ENCODE peak calls at places on chromosomes 11 and 22, in seven cellular contexts. One of them, this sample, is unnamed.

GRCh38 chr11:108364159-108364558 is 103.2 kb downstream of the C11orf65 start:
- DNase-seq in esophagus muscularis mucosa: no peak
- DNase-seq in NCI-H69: no peak
- DNase-seq in pulmonary artery endothelial cell: no peak
- DNase-seq in lower lobe of right lung: no peak
- DNase-seq in CD8-positive, alpha-beta T cell: no peak
- DNase-seq in neural crest cell: no peak
- DNase-seq in this sample: no peak

GRCh38 chr22:47154621-47155081 is 392.2 kb downstream of the TBC1D22A start:
- DNase-seq in neural crest cell: no peak
- DNase-seq in lower lobe of right lung: no peak
- DNase-seq in esophagus muscularis mucosa: no peak
- DNase-seq in NCI-H69: no peak
- DNase-seq in CD8-positive, alpha-beta T cell: no peak
- DNase-seq in pulmonary artery endothelial cell: peak; percentile 10
- DNase-seq in this sample: no peak

GRCh38 chr22:11627436-11627797 is 3900.6 kb upstream of the OR11H1 start:
- DNase-seq in CD8-positive, alpha-beta T cell: no peak
- DNase-seq in pulmonary artery endothelial cell: no peak
- DNase-seq in neural crest cell: no peak
- DNase-seq in NCI-H69: no peak
- DNase-seq in lower lobe of right lung: no peak
- DNase-seq in esophagus muscularis mucosa: no peak
- DNase-seq in this sample: no peak

GRCh38 chr11:120392791-120393190 is 56.6 kb downstream of the ARHGEF12 start:
- DNase-seq in neural crest cell: no peak
- DNase-seq in lower lobe of right lung: no peak
- DNase-seq in esophagus muscularis mucosa: no peak
- DNase-seq in NCI-H69: no peak
- DNase-seq in pulmonary artery endothelial cell: no peak
- DNase-seq in CD8-positive, alpha-beta T cell: no peak
- DNase-seq in this sample: no peak

GRCh38 chr11:48193876-48194275 is 22.7 kb upstream of the OR4B1 start:
- DNase-seq in esophagus muscularis mucosa: no peak
- DNase-seq in CD8-positive, alpha-beta T cell: no peak
- DNase-seq in lower lobe of right lung: no peak
- DNase-seq in pulmonary artery endothelial cell: no peak
- DNase-seq in neural crest cell: no peak
- DNase-seq in NCI-H69: no peak
- DNase-seq in this sample: no peak

GRCh38 chr22:50306753-50307749 is at the start of gene PLXNB2:
- DNase-seq in esophagus muscularis mucosa: no peak
- DNase-seq in NCI-H69: peak; percentile 96
- DNase-seq in pulmonary artery endothelial cell: no peak
- DNase-seq in CD8-positive, alpha-beta T cell: no peak
- DNase-seq in lower lobe of right lung: peak; percentile 89
- DNase-seq in neural crest cell: peak; percentile 64
- DNase-seq in this sample: peak; percentile 83

GRCh38 chr22:30344447-30345200 is 12.1 kb downstream of the SF3A1 start:
- DNase-seq in esophagus muscularis mucosa: no peak
- DNase-seq in pulmonary artery endothelial cell: no peak
- DNase-seq in lower lobe of right lung: no peak
- DNase-seq in CD8-positive, alpha-beta T cell: no peak
- DNase-seq in neural crest cell: no peak
- DNase-seq in NCI-H69: no peak
- DNase-seq in this sample: no peak

GRCh38 chr11:119594639-119595249 is 134.3 kb downstream of the NECTIN1 start:
- DNase-seq in esophagus muscularis mucosa: no peak
- DNase-seq in NCI-H69: no peak
- DNase-seq in lower lobe of right lung: no peak
- DNase-seq in neural crest cell: no peak
- DNase-seq in pulmonary artery endothelial cell: no peak
- DNase-seq in CD8-positive, alpha-beta T cell: no peak
- DNase-seq in this sample: no peak

GRCh38 chr22:35352214-35353111 is 28.4 kb upstream of the HMOX1 start:
- DNase-seq in lower lobe of right lung: peak; percentile 92
- DNase-seq in neural crest cell: peak; percentile 21
- DNase-seq in esophagus muscularis mucosa: no peak
- DNase-seq in pulmonary artery endothelial cell: no peak
- DNase-seq in NCI-H69: peak; percentile 28
- DNase-seq in CD8-positive, alpha-beta T cell: no peak
- DNase-seq in this sample: peak; percentile 47

GRCh38 chr11:82864268-82864667 is 36.0 kb downstream of the PRCP start:
- DNase-seq in NCI-H69: peak; percentile 69
- DNase-seq in lower lobe of right lung: peak; percentile 77
- DNase-seq in pulmonary artery endothelial cell: no peak
- DNase-seq in esophagus muscularis mucosa: no peak
- DNase-seq in neural crest cell: peak; percentile 42
- DNase-seq in CD8-positive, alpha-beta T cell: no peak
- DNase-seq in this sample: peak; percentile 41

GRCh38 chr11:91802475-91802874 is 422.1 kb upstream of the FAT3 start:
- DNase-seq in NCI-H69: no peak
- DNase-seq in neural crest cell: no peak
- DNase-seq in esophagus muscularis mucosa: no peak
- DNase-seq in CD8-positive, alpha-beta T cell: no peak
- DNase-seq in lower lobe of right lung: no peak
- DNase-seq in pulmonary artery endothelial cell: no peak
- DNase-seq in this sample: no peak